ENCODE peak calls at places on chromosome 7, in eight cellular contexts. A is B cell, R is dorsolateral prefrontal cortex, M is neural progenitor cell, H is fibroblast of mammary gland, Z is left ventricle myocardium inferior, W is GM20000, X is AG09319. J is an unnamed sample.

GRCh38 chr7:25495342-25495855 is 267.1 kb upstream of the NPVF start:
- DNase-seq in R (no peak), Z (peak), M (peak), W (no peak), H (no peak), A (no peak), X (no peak), J (no peak)

GRCh38 chr7:140203556-140203955 is 26.8 kb upstream of the KDM7A start:
- DNase-seq in A (no peak), X (no peak), R (no peak), M (no peak), W (no peak), Z (no peak), H (no peak), J (no peak)

GRCh38 chr7:111827863-111828504 is 265.7 kb upstream of the IMMP2L start:
- DNase-seq in W (no peak), H (peak), M (no peak), A (no peak), R (no peak), Z (no peak), X (no peak), J (no peak)

GRCh38 chr7:80623465-80624252 is 14.8 kb upstream of the CD36 start:
- DNase-seq in X (no peak), H (no peak), Z (no peak), R (no peak), A (no peak), M (peak), W (no peak), J (no peak)

GRCh38 chr7:7177044-7177517 is 5.3 kb upstream of the C1GALT1 start:
- DNase-seq in M (peak), X (no peak), Z (no peak), A (no peak), W (no peak), R (no peak), H (peak), J (no peak)

GRCh38 chr7:157767466-157767865 is 430.7 kb downstream of the DNAJB6 start:
- DNase-seq in X (no peak), Z (no peak), M (no peak), W (no peak), H (no peak), R (no peak), A (no peak), J (no peak)

GRCh38 chr7:134781171-134781570 is 1.7 kb downstream of the CALD1 start:
- DNase-seq in X (no peak), W (no peak), M (no peak), A (no peak), Z (no peak), H (no peak), R (no peak), J (no peak)

GRCh38 chr7:116236020-116236630 is 25.8 kb downstream of the TES start:
- DNase-seq in W (peak), R (no peak), Z (no peak), A (peak), M (peak), X (no peak), H (peak), J (peak)

GRCh38 chr7:101768280-101768679 is 49.1 kb upstream of the CUX1 start:
- DNase-seq in H (no peak), M (no peak), W (no peak), R (no peak), A (no peak), Z (no peak), X (no peak), J (no peak)

GRCh38 chr7:155684546-155684945 is 40.1 kb downstream of the RBM33 start:
- DNase-seq in R (no peak), W (no peak), M (no peak), X (no peak), A (no peak), H (no peak), Z (no peak), J (no peak)

GRCh38 chr7:129741743-129742213 is 130.3 kb downstream of the NRF1 start:
- DNase-seq in X (no peak), A (no peak), M (peak), H (no peak), R (no peak), W (no peak), Z (no peak), J (no peak)

GRCh38 chr7:93921607-93922446 is at the start of gene GNG11:
- DNase-seq in M (peak), Z (peak), H (peak), R (peak), A (peak), W (peak), X (peak), J (peak)

GRCh38 chr7:50317697-50318640 is 13.5 kb downstream of the IKZF1 start:
- DNase-seq in M (no peak), R (no peak), A (no peak), H (no peak), Z (no peak), W (no peak), X (no peak), J (no peak)

GRCh38 chr7:27108390-27109127 is 6.1 kb upstream of the HOXA2 start:
- DNase-seq in M (peak), Z (no peak), R (no peak), H (peak), W (no peak), A (peak), X (no peak), J (no peak)

GRCh38 chr7:116315293-116315692 is 105.0 kb downstream of the TES start:
- DNase-seq in W (no peak), R (no peak), A (no peak), Z (no peak), H (peak), X (no peak), M (peak), J (no peak)

GRCh38 chr7:27581906-27582305 is 80.8 kb downstream of the HIBADH start:
- DNase-seq in W (no peak), X (no peak), M (peak), R (no peak), A (no peak), Z (no peak), H (no peak), J (no peak)

DNA sequence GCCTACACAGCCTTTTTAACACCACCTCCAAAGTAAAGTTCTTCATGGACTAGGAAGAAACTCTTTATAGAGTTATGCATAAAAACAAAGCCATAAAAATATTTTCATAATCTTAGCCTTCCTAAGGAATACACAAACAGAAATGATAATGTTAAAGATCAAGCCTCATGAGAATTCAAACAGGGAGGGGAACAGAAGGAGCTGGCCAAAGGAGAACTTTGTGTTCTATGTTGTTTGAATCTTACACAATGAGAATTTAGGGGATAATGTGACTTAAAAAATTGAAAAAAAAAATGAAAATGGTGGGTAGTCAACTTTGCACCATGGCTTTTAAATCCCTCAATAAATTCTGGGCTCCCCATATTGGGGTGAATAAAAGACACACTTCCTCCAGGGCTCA is 9.1 kb upstream of the PILRB start:
- DNase-seq in H (no peak), R (no peak), W (no peak), M (no peak), Z (no peak), X (no peak), A (no peak), J (no peak)
- TF ChIP-seq CTCF in H (no peak), R (no peak), W (no peak), M (no peak), Z (no peak), X (no peak), A (no peak), J (no peak)

GRCh38 chr7:30469303-30469702 is 9.3 kb downstream of the NOD1 start:
- DNase-seq in A (no peak), Z (peak), X (peak), R (peak), W (no peak), M (peak), H (peak), J (no peak)
- TF ChIP-seq CTCF in A (no peak), Z (peak), X (peak), R (peak), W (no peak), M (peak), H (peak), J (no peak)

GRCh38 chr7:76002822-76003221 is 8.4 kb upstream of the TMEM120A start:
- DNase-seq in A (no peak), R (no peak), W (no peak), H (no peak), Z (no peak), M (no peak), X (no peak), J (no peak)

GRCh38 chr7:76009672-76010600 is 15.5 kb upstream of the TMEM120A start:
- DNase-seq in H (no peak), X (no peak), Z (no peak), R (no peak), A (no peak), W (no peak), M (no peak), J (no peak)

GRCh38 chr7:76003351-76003750 is 9.0 kb upstream of the TMEM120A start:
- DNase-seq in M (no peak), X (no peak), A (no peak), Z (no peak), R (no peak), W (no peak), H (no peak), J (no peak)

GRCh38 chr7:76011437-76011836 is 17.0 kb upstream of the TMEM120A start:
- DNase-seq in Z (peak), R (no peak), X (peak), H (peak), A (no peak), M (no peak), W (no peak), J (no peak)

GRCh38 chr7:76008156-76008687 is 13.8 kb upstream of the TMEM120A start:
- DNase-seq in W (peak), A (no peak), X (no peak), M (no peak), Z (no peak), H (no peak), R (no peak), J (peak)
- TF ChIP-seq CTCF in W (no peak), A (no peak), X (no peak), M (no peak), Z (no peak), H (no peak), R (no peak), J (no peak)

GRCh38 chr7:36986429-36987362 is 262.4 kb upstream of the AOAH start:
- DNase-seq in M (peak), H (peak), X (peak), A (peak), Z (peak), W (peak), R (peak), J (peak)
- TF ChIP-seq CTCF in M (peak), H (peak), X (peak), A (peak), Z (peak), W (peak), R (peak), J (peak)

J was measured in GM13976.